ENCODE peak calls at places on chromosomes 2 and 18, in four cellular contexts. F is heart left ventricle, W is NB4, C is ovary. L is an unnamed sample.

GRCh38 chr18:28735731-28736130 is 558.8 kb upstream of the CDH2 start:
- DNase-seq in F (no peak), W (no peak), C (no peak), L (no peak)

GRCh38 chr2:138615257-138615656 is 113.7 kb downstream of the SPOPL start:
- DNase-seq in F (no peak), W (no peak), C (no peak), L (no peak)

GRCh38 chr2:179107737-179108136 is 57.8 kb upstream of the CCDC141 start:
- DNase-seq in F (no peak), W (no peak), C (no peak), L (no peak)

GRCh38 chr2:212854116-212854515 is 297.3 kb downstream of the IKZF2 start:
- DNase-seq in F (no peak), W (no peak), C (no peak), L (no peak)

GRCh38 chr2:202072226-202072625 is 829 bp upstream of the KIAA2012 start:
- DNase-seq in F (no peak), W (peak), C (no peak), L (peak)

GRCh38 chr2:110871637-110872036 is 139.3 kb downstream of the ACOXL start:
- DNase-seq in F (no peak), W (no peak), C (no peak), L (no peak)

GRCh38 chr2:37026050-37026449 is 58.1 kb downstream of the HEATR5B start:
- DNase-seq in F (no peak), W (peak), C (no peak), L (peak)

GRCh38 chr18:62716679-62717058 is 1.3 kb downstream of the PHLPP1 start:
- DNase-seq in F (peak), W (peak), C (peak), L (peak)

GRCh38 chr2:33210626-33211025 is 263.9 kb downstream of the LTBP1 start:
- DNase-seq in F (peak), W (no peak), C (peak), L (no peak)

GRCh38 chr18:65754121-65754520 is 3.3 kb downstream of the CDH7 start:
- DNase-seq in F (no peak), W (peak), C (no peak), L (no peak)

GRCh38 chr18:51433881-51434280 is 236.4 kb upstream of the MEX3C start:
- DNase-seq in F (no peak), W (no peak), C (no peak), L (no peak)

GRCh38 chr2:20422679-20423271 is 24.1 kb upstream of the RHOB start:
- DNase-seq in F (peak), W (peak), C (peak), L (peak)

GRCh38 chr2:216391401-216391800 is 19.1 kb upstream of the MARCHF4 start:
- DNase-seq in F (no peak), W (no peak), C (no peak), L (no peak)

GRCh38 chr2:238821391-238821790 is 26.5 kb upstream of the TWIST2 start:
- DNase-seq in F (no peak), W (no peak), C (no peak), L (no peak)

GRCh38 chr2:128384956-128385355 is 66.3 kb upstream of the HS6ST1 start:
- DNase-seq in F (peak), W (no peak), C (no peak), L (no peak)

GRCh38 chr18:47422524-47422923 is 171.1 kb upstream of the SKOR2 start:
- DNase-seq in F (no peak), W (no peak), C (no peak), L (peak)

DNA sequence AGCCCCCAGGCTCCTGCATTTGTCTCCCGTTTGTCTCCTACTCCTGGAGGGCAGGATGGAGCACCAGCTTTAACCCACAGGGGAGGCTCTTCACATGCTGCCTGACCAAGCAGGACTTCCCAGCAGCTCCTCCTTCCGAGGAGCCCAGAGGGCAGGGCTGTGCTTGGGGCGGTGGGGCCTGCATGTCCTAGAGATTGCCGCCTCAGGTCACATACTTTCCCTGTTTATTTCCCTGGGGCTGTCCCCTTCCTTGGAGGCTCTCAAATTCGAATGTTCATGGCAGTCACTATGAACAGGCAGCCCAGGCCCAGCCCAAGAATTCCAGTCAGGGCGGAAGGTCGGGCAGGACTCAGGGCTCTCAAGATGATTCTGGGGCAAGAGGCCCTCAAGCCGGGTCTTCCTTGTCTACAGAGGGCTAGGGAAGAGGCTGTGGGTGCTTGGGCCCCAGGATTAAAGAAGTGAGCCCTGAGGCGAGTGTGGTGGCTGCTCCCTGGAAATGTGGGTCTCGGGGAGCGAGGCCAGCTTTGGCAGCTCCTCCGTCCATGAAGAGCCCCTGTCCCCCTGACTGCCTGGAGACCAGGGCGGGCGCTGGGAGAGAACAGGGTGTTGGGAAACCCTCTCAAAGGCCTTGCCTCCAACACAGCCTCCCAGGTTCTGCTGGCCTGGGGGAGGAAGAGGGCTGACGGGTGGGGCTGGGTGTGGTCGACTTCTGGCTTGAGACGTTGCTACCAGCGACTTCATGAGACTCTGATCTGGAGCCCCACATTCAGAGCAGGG is 48.9 kb upstream of the HPCAL1 start:
- DNase-seq in F (peak), W (peak), C (no peak), L (peak)
- TF ChIP-seq POLR2A in F (no peak), W (no peak), C (no peak), L (no peak)

GRCh38 chr18:74132201-74132600 is 15.4 kb downstream of the FBXO15 start:
- DNase-seq in F (no peak), W (no peak), C (no peak), L (no peak)
- TF ChIP-seq POLR2A in F (no peak), W (no peak), C (no peak), L (no peak)

GRCh38 chr2:113242318-113242717 is 36.4 kb downstream of the PAX8 start:
- DNase-seq in F (no peak), W (no peak), C (no peak), L (no peak)

GRCh38 chr2:113237604-113238003 is 41.1 kb downstream of the PAX8 start:
- DNase-seq in F (no peak), W (no peak), C (no peak), L (no peak)

GRCh38 chr2:113236367-113237159 is 42.2 kb downstream of the PAX8 start:
- DNase-seq in F (no peak), W (peak), C (no peak), L (no peak)

GRCh38 chr2:113240915-113241911 is 37.5 kb downstream of the PAX8 start:
- DNase-seq in F (peak), W (peak), C (peak), L (no peak)

GRCh38 chr2:113240150-113240914 is 38.4 kb downstream of the PAX8 start:
- DNase-seq in F (peak), W (peak), C (peak), L (peak)
- TF ChIP-seq POLR2A in F (no peak), W (no peak), C (no peak), L (peak)

GRCh38 chr18:24014986-24015896 is 687 bp downstream of the TTC39C start:
- DNase-seq in F (peak), W (peak), C (peak), L (peak)
- TF ChIP-seq POLR2A in F (no peak), W (no peak), C (no peak), L (no peak)

GRCh38 chr18:70420151-70420898 is 131.5 kb downstream of the SOCS6 start:
- DNase-seq in F (no peak), W (peak), C (no peak), L (no peak)
- TF ChIP-seq POLR2A in F (no peak), W (no peak), C (no peak), L (no peak)